ENCODE peak calls at places on chromosomes 12 and 14, in ten cellular contexts. R, Z, W, V, X, Q, M, S, K and H are unnamed samples.

GRCh38 chr12:25670076-25671055 is 117.3 kb upstream of the LMNTD1 start:
- DNase-seq in R (no peak), Z (no peak), W (no peak), V (peak; percentile 64), X (no peak), Q (no peak), M (no peak), S (no peak), K (no peak), H (no peak)

GRCh38 chr12:123936956-123937706 is 35.5 kb downstream of the CCDC92 start:
- DNase-seq in R (no peak), Z (no peak), W (no peak), V (no peak), X (no peak), Q (no peak), M (peak; percentile 55), S (no peak), K (no peak), H (no peak)

GRCh38 chr14:64970776-64971451 is 1.2 kb downstream of the RAB15 start:
- DNase-seq in R (no peak), Z (no peak), W (no peak), V (no peak), X (no peak), Q (peak; percentile 24), M (no peak), S (no peak), K (no peak), H (no peak)

GRCh38 chr12:95674631-95675030 is 115.9 kb downstream of the NTN4 start:
- DNase-seq in R (no peak), Z (no peak), W (no peak), V (no peak), X (no peak), Q (no peak), M (no peak), S (no peak), K (no peak), H (peak; percentile 87)

GRCh38 chr14:77738559-77739250 is 22.3 kb downstream of the SNW1 start:
- DNase-seq in R (no peak), Z (no peak), W (no peak), V (peak; percentile 7), X (no peak), Q (no peak), M (no peak), S (no peak), K (no peak), H (no peak)

GRCh38 chr12:2339022-2339431 is 286.2 kb downstream of the CACNA1C start:
- DNase-seq in R (no peak), Z (no peak), W (no peak), V (peak; percentile 43), X (no peak), Q (peak; percentile 37), M (no peak), S (no peak), K (peak; percentile 58), H (no peak)

GRCh38 chr12:50390284-50390683 is 6.1 kb downstream of the FAM186A start:
- DNase-seq in R (no peak), Z (no peak), W (no peak), V (peak; percentile 90), X (no peak), Q (no peak), M (no peak), S (no peak), K (no peak), H (no peak)

GRCh38 chr12:123142948-123143752 is 7.7 kb downstream of the PITPNM2 start:
- DNase-seq in R (no peak), Z (no peak), W (no peak), V (no peak), X (no peak), Q (peak; percentile 61), M (peak; percentile 86), S (no peak), K (no peak), H (no peak)

GRCh38 chr14:77372304-77372841 is 4.5 kb downstream of the TMED8 start:
- DNase-seq in R (no peak), Z (no peak), W (no peak), V (peak; percentile 28), X (no peak), Q (no peak), M (no peak), S (no peak), K (no peak), H (no peak)

GRCh38 chr12:126780343-126780742 is 1486.6 kb upstream of the TMEM132C start:
- DNase-seq in R (no peak), Z (no peak), W (no peak), V (no peak), X (no peak), Q (no peak), M (no peak), S (no peak), K (no peak), H (no peak)